ENCODE peak calls at places on chromosomes 1 and 21, in six cellular contexts. H is mucosa of descending colon, B is GM12865, R is fibroblast of lung, C is astrocyte of the cerebellum, W is cardiac fibroblast. A is an unnamed sample.

GRCh38 chr1:1343811-1344421 is 5.3 kb downstream of the DVL1 start:
- DNase-seq in H (no peak), B (no peak), R (no peak), C (no peak), W (no peak), A (no peak)

GRCh38 chr1:46581685-46582455 is 22.2 kb downstream of the MKNK1 start:
- DNase-seq in H (no peak), B (no peak), R (no peak), C (no peak), W (no peak), A (peak)

GRCh38 chr1:21639594-21640041 is 29.5 kb downstream of the RAP1GAP start:
- DNase-seq in H (no peak), B (no peak), R (no peak), C (no peak), W (no peak), A (peak)

GRCh38 chr1:240004086-240004749 is 87.5 kb upstream of the FMN2 start:
- DNase-seq in H (no peak), B (peak), R (peak), C (no peak), W (no peak), A (peak)

GRCh38 chr1:96722161-96722908 is 751 bp downstream of the PTBP2 start:
- DNase-seq in H (peak), B (peak), R (peak), C (peak), W (peak), A (peak)

GRCh38 chr1:5770981-5771765 is 221.1 kb downstream of the NPHP4 start:
- DNase-seq in H (no peak), B (no peak), R (no peak), C (no peak), W (no peak), A (no peak)

GRCh38 chr1:85328713-85329376 is 52.4 kb upstream of the BCL10 start:
- DNase-seq in H (no peak), B (no peak), R (peak), C (peak), W (peak), A (peak)

GRCh38 chr21:43600642-43601397 is 58.5 kb downstream of the HSF2BP start:
- DNase-seq in H (no peak), B (no peak), R (peak), C (peak), W (peak), A (peak)

GRCh38 chr21:27425574-27425973 is 458.7 kb upstream of the ADAMTS5 start:
- DNase-seq in H (no peak), B (no peak), R (peak), C (peak), W (peak), A (peak)

GRCh38 chr1:81330111-81330510 is 470.6 kb upstream of the ADGRL2 start:
- DNase-seq in H (no peak), B (no peak), R (no peak), C (no peak), W (no peak), A (no peak)

GRCh38 chr1:105204836-105205371 is 1455.2 kb downstream of the AMY1C start:
- DNase-seq in H (no peak), B (no peak), R (no peak), C (no peak), W (no peak), A (no peak)

GRCh38 chr1:52552505-52553371 is at the start of gene TUT4:
- DNase-seq in H (peak), B (peak), R (peak), C (peak), W (peak), A (peak)

GRCh38 chr1:115555446-115555845 is 86.3 kb upstream of the VANGL1 start:
- DNase-seq in H (no peak), B (no peak), R (no peak), C (no peak), W (peak), A (no peak)

GRCh38 chr1:163231385-163231784 is 28.7 kb upstream of the RGS5 start:
- DNase-seq in H (no peak), B (no peak), R (peak), C (peak), W (peak), A (peak)

GRCh38 chr1:13505020-13505419 is 8.8 kb downstream of the LRRC38 start:
- DNase-seq in H (no peak), B (no peak), R (no peak), C (no peak), W (no peak), A (no peak)

GRCh38 chr1:205241366-205242030 is 13.8 kb downstream of the TMCC2 start:
- DNase-seq in H (no peak), B (no peak), R (no peak), C (no peak), W (no peak), A (no peak)

GRCh38 chr1:51693420-51694144 is 76.7 kb downstream of the OSBPL9 start:
- DNase-seq in H (no peak), B (no peak), R (peak), C (no peak), W (peak), A (peak)

GRCh38 chr1:191888996-191889622 is 269.2 kb upstream of the RGS18 start:
- DNase-seq in H (no peak), B (peak), R (peak), C (no peak), W (peak), A (peak)

DNA sequence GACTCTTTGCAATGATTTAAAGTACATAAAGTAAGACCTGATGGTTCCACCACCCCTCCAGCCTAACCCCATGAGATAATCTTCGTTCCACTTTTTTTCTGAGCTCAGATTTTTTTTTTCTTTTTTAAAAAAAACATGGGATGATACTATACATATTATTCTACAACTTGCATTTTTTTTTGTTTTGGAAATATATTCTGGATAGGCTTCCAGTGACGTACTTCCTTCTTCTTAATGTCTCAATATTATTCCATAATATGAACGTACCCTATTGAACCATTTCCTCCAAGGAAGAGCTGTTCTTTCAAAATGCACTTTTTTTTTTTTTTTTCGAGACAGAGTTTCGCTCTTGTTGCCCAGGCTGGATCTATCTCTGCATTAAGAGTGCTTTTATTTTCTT is 1.6 kb downstream of the EDEM3 start:
- DNase-seq in H (no peak), B (no peak), R (no peak), C (no peak), W (no peak), A (no peak)
- H3K4me3 ChIP-seq in H (peak), B (peak), R (peak), C (no peak), W (peak), A (peak)

DNA sequence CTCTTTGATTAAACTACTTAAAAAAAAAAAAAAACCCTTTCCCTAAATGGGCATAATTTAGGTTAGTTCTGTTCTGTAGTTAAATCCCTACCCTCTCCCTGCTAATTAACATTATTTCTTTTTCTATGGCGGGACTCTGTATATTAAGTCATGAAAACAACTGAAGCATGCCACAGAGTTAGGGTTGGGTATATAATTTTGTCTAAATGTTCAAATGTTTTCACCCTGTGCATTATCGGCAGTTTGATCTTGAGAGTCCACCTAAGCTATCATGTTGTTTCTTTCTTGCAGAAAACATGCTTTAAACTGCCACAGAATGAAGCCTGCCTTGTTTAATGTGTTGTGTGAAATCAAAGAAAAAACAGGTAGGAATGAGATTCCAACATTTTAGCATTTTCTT is 4.0 kb downstream of the PBX1 start:
- DNase-seq in H (no peak), B (no peak), R (peak), C (no peak), W (no peak), A (no peak)
- H3K4me3 ChIP-seq in H (no peak), B (no peak), R (peak), C (peak), W (peak), A (peak)

GRCh38 chr1:71365451-71365850 is 284.6 kb upstream of the ZRANB2 start:
- DNase-seq in H (no peak), B (no peak), R (peak), C (no peak), W (peak), A (peak)
- H3K4me3 ChIP-seq in H (no peak), B (no peak), R (peak), C (no peak), W (peak), A (peak)

GRCh38 chr1:24186993-24187790 is at the start of gene IFNLR1:
- DNase-seq in H (peak), B (peak), R (no peak), C (no peak), W (no peak), A (no peak)

GRCh38 chr1:24189528-24189927 is 2.4 kb upstream of the IFNLR1 start:
- DNase-seq in H (no peak), B (peak), R (no peak), C (no peak), W (no peak), A (no peak)

GRCh38 chr1:24185056-24185455 is 2.0 kb downstream of the IFNLR1 start:
- DNase-seq in H (no peak), B (no peak), R (no peak), C (no peak), W (no peak), A (no peak)

GRCh38 chr1:24186031-24186710 is 918 bp downstream of the IFNLR1 start:
- DNase-seq in H (no peak), B (no peak), R (no peak), C (no peak), W (no peak), A (no peak)

GRCh38 chr1:24186711-24186992 is 437 bp downstream of the IFNLR1 start:
- DNase-seq in H (no peak), B (no peak), R (no peak), C (no peak), W (no peak), A (no peak)
- H3K4me3 ChIP-seq in H (peak), B (peak), R (peak), C (peak), W (no peak), A (no peak)